ENCODE peak calls at places on chromosome 10, in five cellular contexts. C is foreskin melanocyte, Z is T1000, E is GDM1, D is HTR-8/SVneo. R is an unnamed sample.

GRCh38 chr10:69512901-69513300 is 60.3 kb downstream of the NEUROG3 start:
- DNase-seq in Z (no peak), C (no peak), E (no peak), D (no peak), R (no peak)

GRCh38 chr10:99667108-99667751 is 7.9 kb downstream of the ENTPD7 start:
- DNase-seq in Z (peak), E (no peak), C (peak), D (peak), R (peak)

GRCh38 chr10:78894089-78894840 is 174.5 kb upstream of the ZMIZ1 start:
- DNase-seq in E (no peak), C (no peak), D (no peak), Z (no peak), R (no peak)

GRCh38 chr10:23157691-23158369 is 34.3 kb upstream of the PTF1A start:
- DNase-seq in C (no peak), Z (no peak), D (peak), E (peak), R (peak)

GRCh38 chr10:110495731-110496552 is 1.8 kb upstream of the DUSP5 start:
- DNase-seq in C (no peak), Z (peak), D (no peak), E (no peak), R (no peak)

GRCh38 chr10:507908-508444 is 181.5 kb downstream of the DIP2C start:
- DNase-seq in D (no peak), Z (no peak), C (no peak), E (no peak), R (no peak)

GRCh38 chr10:86342111-86342863 is 24.3 kb downstream of the GRID1 start:
- DNase-seq in E (no peak), Z (no peak), D (no peak), C (no peak), R (no peak)

GRCh38 chr10:59887972-59888640 is 18.2 kb downstream of the CCDC6 start:
- DNase-seq in Z (no peak), D (no peak), E (no peak), C (no peak), R (no peak)

GRCh38 chr10:74827694-74828093 is 1.3 kb downstream of the KAT6B start:
- DNase-seq in C (no peak), Z (no peak), E (no peak), D (no peak), R (no peak)

GRCh38 chr10:123149568-123150228 is 1.8 kb downstream of the HMX2 start:
- DNase-seq in D (no peak), E (no peak), Z (no peak), C (no peak), R (no peak)

GRCh38 chr10:16195178-16195769 is 241.5 kb upstream of the PTER start:
- DNase-seq in D (no peak), C (no peak), E (no peak), Z (no peak), R (no peak)

GRCh38 chr10:122632561-122632960 is 67.1 kb downstream of the C10orf120 start:
- DNase-seq in Z (no peak), C (no peak), E (no peak), D (no peak), R (no peak)

GRCh38 chr10:8102708-8103401 is 48.4 kb downstream of the GATA3 start:
- DNase-seq in E (no peak), D (no peak), Z (no peak), C (no peak), R (no peak)

GRCh38 chr10:132616995-132617780 is 79.6 kb downstream of the INPP5A start:
- DNase-seq in E (no peak), Z (no peak), D (no peak), C (no peak), R (no peak)

GRCh38 chr10:43963793-43964425 is 315.2 kb upstream of the ZNF32 start:
- DNase-seq in D (no peak), Z (no peak), C (no peak), E (no peak), R (no peak)

GRCh38 chr10:120979435-120980315 is 128.5 kb downstream of the WDR11 start:
- DNase-seq in C (no peak), D (no peak), Z (no peak), E (no peak), R (no peak)

GRCh38 chr10:49110684-49111319 is 4.5 kb downstream of the VSTM4 start:
- DNase-seq in C (no peak), D (no peak), Z (no peak), E (no peak), R (no peak)

GRCh38 chr10:278707-279106 is 143.5 kb downstream of the ZMYND11 start:
- DNase-seq in Z (no peak), C (no peak), E (no peak), D (no peak), R (no peak)

GRCh38 chr10:112271982-112272381 is 11.2 kb upstream of the TECTB start:
- DNase-seq in C (no peak), D (no peak), E (no peak), Z (no peak), R (no peak)

GRCh38 chr10:80144302-80145131 is 12.0 kb downstream of the PLAC9 start:
- DNase-seq in D (no peak), Z (no peak), C (no peak), E (peak), R (no peak)

GRCh38 chr10:48450811-48451466 is 144.5 kb downstream of the MAPK8 start:
- DNase-seq in E (no peak), C (no peak), Z (no peak), D (no peak), R (no peak)

GRCh38 chr10:59387951-59388431 is 25.6 kb upstream of the FAM13C start:
- DNase-seq in E (no peak), C (peak), Z (peak), D (peak), R (peak)

GRCh38 chr10:43323245-43323644 is 48.2 kb upstream of the FXYD4 start:
- DNase-seq in Z (no peak), C (no peak), D (no peak), E (no peak), R (no peak)

GRCh38 chr10:79243211-79244067 is 103.8 kb upstream of the PPIF start:
- DNase-seq in D (no peak), Z (no peak), E (no peak), C (no peak), R (no peak)

GRCh38 chr10:1774796-1775195 is 37.5 kb upstream of the ADARB2 start:
- DNase-seq in E (no peak), Z (no peak), C (no peak), D (no peak), R (no peak)

GRCh38 chr10:118343115-118343514 is 991 bp upstream of the FAM204A start:
- DNase-seq in E (no peak), D (no peak), C (no peak), Z (no peak), R (no peak)

GRCh38 chr10:19411119-19411518 is 362.5 kb downstream of the MALRD1 start:
- DNase-seq in D (no peak), Z (no peak), E (no peak), C (no peak), R (no peak)

GRCh38 chr10:48444266-48444665 is 137.8 kb downstream of the MAPK8 start:
- DNase-seq in E (peak), C (no peak), Z (no peak), D (peak), R (no peak)